ENCODE peak calls at places on chromosomes 2 and 18, in eight cellular contexts. S is left colon, Y is A549, X is NCI-H1092 treated with DMSO at 0.1 percent for 48 hours, W is GOT3, Z is HFFc6, N is ovary, L is thoracic aorta. E is an unnamed sample.

GRCh38 chr18:77039196-77040140 is 93.1 kb downstream of the MBP start:
- DNase-seq in S (no peak), Y (no peak), X (no peak), W (no peak), Z (no peak), N (no peak), L (no peak), E (no peak)

GRCh38 chr18:28692337-28692736 is 515.4 kb upstream of the CDH2 start:
- DNase-seq in S (no peak), Y (no peak), X (no peak), W (no peak), Z (no peak), N (no peak), L (no peak), E (no peak)

GRCh38 chr2:239821694-239822075 is 203.5 kb downstream of the NDUFA10 start:
- DNase-seq in S (no peak), Y (no peak), X (no peak), W (no peak), Z (no peak), N (no peak), L (no peak), E (no peak)

GRCh38 chr18:49691177-49691608 is 122.1 kb downstream of the ACAA2 start:
- DNase-seq in S (no peak), Y (peak), X (no peak), W (peak), Z (peak), N (no peak), L (peak), E (peak)

GRCh38 chr18:14978962-14979535 is 231.1 kb downstream of the ANKRD30B start:
- DNase-seq in S (peak), Y (peak), X (no peak), W (no peak), Z (no peak), N (no peak), L (no peak), E (peak)

GRCh38 chr2:7430421-7430868 is 513.2 kb downstream of the RNF144A start:
- DNase-seq in S (no peak), Y (no peak), X (no peak), W (no peak), Z (no peak), N (no peak), L (no peak), E (no peak)

GRCh38 chr18:34299828-34300227 is 75.1 kb upstream of the NOL4 start:
- DNase-seq in S (no peak), Y (no peak), X (no peak), W (no peak), Z (no peak), N (no peak), L (no peak), E (no peak)

GRCh38 chr18:6013101-6013790 is 117.9 kb upstream of the TMEM200C start:
- DNase-seq in S (no peak), Y (no peak), X (no peak), W (no peak), Z (no peak), N (no peak), L (no peak), E (no peak)

GRCh38 chr18:21830533-21830932 is 89.9 kb downstream of the MIB1 start:
- DNase-seq in S (no peak), Y (no peak), X (no peak), W (no peak), Z (no peak), N (no peak), L (no peak), E (no peak)

GRCh38 chr2:80050246-80050645 is 254.3 kb downstream of the LRRTM1 start:
- DNase-seq in S (no peak), Y (no peak), X (peak), W (no peak), Z (no peak), N (no peak), L (no peak), E (no peak)

GRCh38 chr2:177467646-177468045 is 75.1 kb downstream of the AGPS start:
- DNase-seq in S (no peak), Y (no peak), X (no peak), W (no peak), Z (peak), N (no peak), L (no peak), E (no peak)

GRCh38 chr18:66749475-66750035 is 145.7 kb upstream of the CDH19 start:
- DNase-seq in S (no peak), Y (no peak), X (no peak), W (no peak), Z (no peak), N (no peak), L (no peak), E (no peak)

GRCh38 chr2:140988597-140988996 is 1142.2 kb downstream of the LRP1B start:
- DNase-seq in S (no peak), Y (no peak), X (no peak), W (no peak), Z (no peak), N (no peak), L (no peak), E (no peak)

GRCh38 chr18:36158261-36158867 is 28.7 kb downstream of the ELP2 start:
- DNase-seq in S (no peak), Y (no peak), X (no peak), W (no peak), Z (peak), N (no peak), L (no peak), E (no peak)

GRCh38 chr2:196502413-196502812 is 137.1 kb upstream of the CCDC150 start:
- DNase-seq in S (no peak), Y (no peak), X (no peak), W (no peak), Z (no peak), N (no peak), L (no peak), E (peak)

GRCh38 chr2:239472220-239472775 is 71.5 kb upstream of the HDAC4 start:
- DNase-seq in S (no peak), Y (no peak), X (no peak), W (no peak), Z (no peak), N (no peak), L (no peak), E (no peak)

GRCh38 chr2:176066645-176067586 is 16.8 kb downstream of the EVX2 start:
- DNase-seq in S (no peak), Y (no peak), X (no peak), W (no peak), Z (no peak), N (no peak), L (no peak), E (no peak)

GRCh38 chr2:110097506-110098220 is 18.0 kb downstream of the MALL start:
- DNase-seq in S (no peak), Y (no peak), X (no peak), W (no peak), Z (no peak), N (no peak), L (no peak), E (peak)

GRCh38 chr2:226131299-226131784 is 668.3 kb downstream of the IRS1 start:
- DNase-seq in S (no peak), Y (no peak), X (no peak), W (no peak), Z (no peak), N (no peak), L (no peak), E (no peak)

GRCh38 chr2:98546186-98546585 is 62.1 kb downstream of the COA5 start:
- DNase-seq in S (no peak), Y (no peak), X (no peak), W (no peak), Z (no peak), N (no peak), L (no peak), E (no peak)

GRCh38 chr18:75161629-75162028 is 47.3 kb downstream of the PTGR3 start:
- DNase-seq in S (peak), Y (peak), X (peak), W (no peak), Z (no peak), N (no peak), L (no peak), E (peak)

E was measured in HT-29.